ENCODE peak calls at places on chromosomes 7 and 10, in five cellular contexts. W is HepG2, Q is left lung, A is heart right ventricle, S is lower lobe of right lung. K is an unnamed sample.

GRCh38 chr10:28553963-28554362 is 21.0 kb downstream of the WAC start:
- ATAC-seq in Q (no peak), S (no peak), A (no peak), W (no peak), K (no peak)

GRCh38 chr10:33113111-33113856 is 155.3 kb upstream of the ITGB1 start:
- ATAC-seq in S (no peak), Q (peak), W (no peak), A (no peak), K (no peak)

GRCh38 chr10:124974131-124974530 is 32.2 kb downstream of the ZRANB1 start:
- ATAC-seq in A (no peak), Q (no peak), W (no peak), S (no peak), K (no peak)

GRCh38 chr7:28516390-28517145 is 104.2 kb downstream of the CREB5 start:
- ATAC-seq in W (no peak), S (no peak), A (no peak), Q (no peak), K (no peak)

GRCh38 chr10:92241158-92241500 is 49.7 kb downstream of the CPEB3 start:
- ATAC-seq in W (no peak), A (no peak), S (no peak), Q (peak), K (no peak)

GRCh38 chr7:120550494-120551048 is 277.6 kb downstream of the KCND2 start:
- ATAC-seq in S (no peak), A (no peak), Q (no peak), W (no peak), K (no peak)

GRCh38 chr10:43250925-43251663 is 15.8 kb downstream of the RASGEF1A start:
- ATAC-seq in W (no peak), A (no peak), Q (no peak), S (no peak), K (no peak)

GRCh38 chr10:109062371-109062770 is 860.9 kb downstream of the XPNPEP1 start:
- ATAC-seq in S (no peak), Q (no peak), A (no peak), W (no peak), K (no peak)

GRCh38 chr7:29328050-29328449 is 133.5 kb downstream of the CHN2 start:
- ATAC-seq in Q (peak), S (no peak), W (peak), A (no peak), K (no peak)

GRCh38 chr10:86711957-86712708 is 43.8 kb downstream of the LDB3 start:
- ATAC-seq in S (peak), W (peak), Q (peak), A (peak), K (peak)

GRCh38 chr10:88544140-88544870 is 38.8 kb downstream of the RNLS start:
- ATAC-seq in Q (no peak), W (no peak), S (no peak), A (no peak), K (no peak)

GRCh38 chr7:22854158-22855048 is 31.8 kb upstream of the TOMM7 start:
- ATAC-seq in A (peak), Q (peak), W (peak), S (peak), K (peak)

GRCh38 chr10:16893664-16894063 is 76.4 kb upstream of the RSU1 start:
- ATAC-seq in A (no peak), W (no peak), Q (peak), S (peak), K (no peak)

GRCh38 chr10:60048146-60048545 is 141.8 kb upstream of the CCDC6 start:
- ATAC-seq in S (peak), W (peak), Q (peak), A (no peak), K (peak)

GRCh38 chr7:3043544-3044395 is at the start of gene CARD11:
- ATAC-seq in S (peak), W (no peak), A (no peak), Q (peak), K (no peak)

GRCh38 chr10:91511549-91512330 is 101.6 kb downstream of the HECTD2 start:
- ATAC-seq in S (no peak), A (no peak), Q (peak), W (no peak), K (no peak)

GRCh38 chr10:20616056-20616671 is 280.9 kb downstream of the NEBL start:
- ATAC-seq in S (no peak), A (no peak), Q (no peak), W (no peak), K (no peak)

GRCh38 chr10:34343764-34344163 is 471.3 kb downstream of the PARD3 start:
- ATAC-seq in W (no peak), S (no peak), Q (no peak), A (no peak), K (no peak)

GRCh38 chr7:140506788-140507464 is 27.6 kb upstream of the MKRN1 start:
- ATAC-seq in W (peak), S (peak), Q (peak), A (peak), K (peak)

GRCh38 chr7:70303780-70304179 is 705.5 kb downstream of the AUTS2 start:
- ATAC-seq in A (no peak), W (no peak), Q (no peak), S (no peak), K (no peak)

GRCh38 chr10:48456361-48456804 is 148.5 kb downstream of the ARHGAP22 start:
- ATAC-seq in A (peak), W (no peak), S (peak), Q (peak), K (no peak)

GRCh38 chr7:47503283-47503682 is 78.6 kb downstream of the TNS3 start:
- ATAC-seq in W (no peak), A (no peak), S (no peak), Q (peak), K (no peak)

GRCh38 chr10:102261842-102262241 is 16.5 kb downstream of the GBF1 start:
- ATAC-seq in A (no peak), W (no peak), Q (no peak), S (no peak), K (no peak)

GRCh38 chr10:11197266-11197712 is 179.6 kb downstream of the CELF2 start:
- ATAC-seq in S (peak), W (no peak), Q (peak), A (peak), K (peak)

GRCh38 chr7:39666562-39666961 is 43.2 kb downstream of the RALA start:
- ATAC-seq in A (no peak), Q (no peak), W (no peak), S (no peak), K (no peak)

GRCh38 chr10:30782543-30783461 is 153.2 kb upstream of the LYZL2 start:
- ATAC-seq in S (no peak), A (peak), Q (no peak), W (no peak), K (peak)

GRCh38 chr10:70432101-70432500 is 9.4 kb downstream of the NODAL start:
- ATAC-seq in W (peak), A (peak), S (no peak), Q (no peak), K (no peak)

GRCh38 chr7:44261239-44261638 is 60.5 kb downstream of the YKT6 start:
- ATAC-seq in S (no peak), Q (no peak), W (no peak), A (no peak), K (no peak)

GRCh38 chr7:44257618-44258422 is 57.0 kb downstream of the YKT6 start:
- ATAC-seq in A (peak), W (peak), S (peak), Q (peak), K (peak)

GRCh38 chr7:44258423-44258760 is 57.6 kb downstream of the YKT6 start:
- ATAC-seq in W (no peak), Q (no peak), S (no peak), A (no peak), K (no peak)

GRCh38 chr7:44258865-44259546 is 58.2 kb downstream of the YKT6 start:
- ATAC-seq in W (no peak), S (no peak), A (no peak), Q (no peak), K (no peak)

DNA sequence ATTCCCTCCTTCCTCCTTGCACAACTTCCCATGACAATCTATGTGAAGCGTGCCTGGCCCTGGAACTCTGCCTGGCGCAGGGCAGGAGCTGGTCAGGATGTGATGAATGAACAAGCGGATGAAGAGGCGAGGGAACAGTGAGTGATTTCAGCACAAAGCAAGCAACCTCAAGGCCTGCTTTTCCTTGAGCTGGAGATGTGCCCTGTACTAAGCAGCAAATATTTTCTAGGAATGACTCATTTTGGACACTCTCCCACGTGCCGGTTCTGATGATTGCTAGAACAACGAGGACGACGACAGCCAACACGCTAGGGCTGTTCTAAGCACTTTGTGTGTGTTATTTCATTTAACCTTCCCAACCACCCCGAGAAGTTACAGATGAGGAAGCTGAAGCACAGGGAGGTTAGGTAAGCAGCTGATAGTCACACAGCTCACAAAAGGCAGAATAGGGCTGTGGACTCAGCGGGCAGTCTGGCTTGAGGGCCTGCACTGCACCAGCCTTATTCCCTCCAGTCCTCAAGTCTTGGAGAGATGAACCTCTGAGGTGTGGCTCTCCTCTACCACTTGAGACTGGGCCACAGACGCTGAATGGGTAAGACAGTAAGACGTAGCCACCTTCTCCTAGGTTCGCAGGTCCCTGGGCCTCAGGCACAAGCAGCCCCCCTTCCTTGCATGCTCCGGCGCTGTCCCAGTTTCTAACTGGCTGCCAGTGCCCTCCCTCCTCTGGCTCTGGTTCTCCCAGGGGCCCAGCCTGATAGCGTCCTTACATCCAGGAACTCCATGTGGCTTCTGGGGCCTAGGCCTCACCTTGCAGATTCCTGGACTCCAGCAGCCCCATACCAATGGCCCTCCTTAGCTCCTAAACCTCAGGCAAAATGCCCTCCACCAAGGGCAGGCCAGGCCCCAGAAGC is 59.0 kb downstream of the YKT6 start:
- ATAC-seq in S (peak), A (peak), Q (peak), W (no peak), K (peak)
- H3K27ac ChIP-seq in S (peak), A (peak), Q (no peak), W (no peak), K (no peak)

GRCh38 chr10:72044417-72045041 is 43.8 kb downstream of the SPOCK2 start:
- ATAC-seq in W (peak), S (no peak), A (peak), Q (peak), K (peak)
- H3K27ac ChIP-seq in W (peak), S (peak), A (no peak), Q (no peak), K (no peak)

GRCh38 chr7:49294611-49295010 is 370.3 kb downstream of the CDC14C start:
- ATAC-seq in W (no peak), S (no peak), A (no peak), Q (no peak), K (no peak)
- H3K27ac ChIP-seq in W (no peak), S (no peak), A (no peak), Q (no peak), K (no peak)

DNA sequence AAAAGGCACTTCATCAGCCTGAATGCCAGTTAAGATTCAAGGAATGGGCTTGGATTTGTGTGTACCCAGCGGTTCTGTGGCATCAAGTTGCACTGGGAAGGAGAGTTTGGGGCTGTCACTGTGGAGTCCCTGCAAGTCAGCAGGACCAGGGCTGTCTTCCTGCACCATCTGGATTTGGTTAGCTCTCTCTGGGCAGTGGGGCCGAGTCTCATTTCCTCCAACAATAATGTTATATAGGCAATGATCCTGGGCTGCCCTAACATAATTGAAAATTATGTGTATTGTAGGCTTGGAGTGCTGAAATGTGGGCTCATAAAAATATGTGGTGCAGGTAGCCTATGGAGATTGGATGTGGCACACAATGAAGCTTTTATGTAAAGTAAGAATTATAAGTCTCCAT is 87.2 kb downstream of the TCF7L2 start:
- ATAC-seq in W (no peak), A (no peak), S (no peak), Q (no peak), K (no peak)
- H3K27ac ChIP-seq in W (no peak), A (no peak), S (no peak), Q (no peak), K (no peak)

DNA sequence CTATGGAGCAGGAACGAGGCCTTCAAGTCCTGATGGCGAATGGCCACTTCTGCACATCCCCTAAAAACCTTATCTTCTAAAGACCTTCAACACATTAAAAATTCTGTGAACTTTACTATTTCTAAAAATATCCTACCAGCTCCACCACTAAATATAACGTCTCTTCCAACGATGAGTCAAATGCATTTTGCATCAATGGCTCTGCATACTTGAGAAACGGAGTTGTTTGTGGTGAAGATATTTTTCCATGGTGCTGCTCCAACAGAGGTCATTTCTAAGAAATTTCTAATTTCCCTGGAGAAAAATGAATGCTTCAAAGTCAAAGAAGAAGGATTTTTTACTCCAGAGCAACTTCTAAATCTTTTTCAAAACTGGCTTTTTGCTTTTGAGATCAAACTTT is 258.3 kb downstream of the KLF6 start:
- ATAC-seq in Q (peak), W (no peak), A (peak), S (no peak), K (peak)
- H3K27ac ChIP-seq in Q (peak), W (no peak), A (peak), S (peak), K (no peak)

DNA sequence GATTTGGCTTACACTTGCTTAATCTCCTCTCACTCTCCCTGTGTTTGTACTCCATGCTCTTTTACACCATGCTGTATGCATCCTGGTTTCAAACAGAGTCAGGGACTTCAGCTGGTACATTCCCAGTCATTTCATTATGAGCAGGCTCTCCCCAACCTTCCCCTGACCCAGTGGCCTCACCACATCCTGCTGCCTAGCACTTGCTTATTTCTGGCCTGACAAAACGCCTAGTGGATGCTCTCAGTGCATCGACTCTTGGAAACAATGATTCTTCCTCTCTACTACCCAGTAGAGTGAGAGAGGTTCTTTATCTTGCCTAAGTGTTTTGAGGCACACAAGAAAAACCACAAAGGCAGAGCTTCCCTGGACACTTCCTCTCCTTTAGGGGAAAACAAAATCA is 63.4 kb downstream of the CAV1 start:
- ATAC-seq in A (peak), W (peak), Q (peak), S (peak), K (no peak)
- H3K27ac ChIP-seq in A (peak), W (no peak), Q (peak), S (peak), K (peak)